ENCODE peak calls at places on chromosomes 5 and 9, in ten cellular contexts. P is IMR-90; V is OCI-LY7; H is testis; X is tibial artery; S is CD8-positive, alpha-beta memory T cell; Z is tibial nerve; B is naive thymus-derived CD4-positive, alpha-beta T cell; N is kidney; G is small intestine. E is an unnamed sample.

GRCh38 chr5:165209101-165209727 is 1703.8 kb downstream of the MAT2B start:
- DNase-seq in P (peak; percentile 37), V (peak; percentile 16), H (no peak), X (no peak), S (no peak), Z (no peak), B (no peak), N (no peak), G (no peak), E (no peak)

GRCh38 chr5:69189162-69190086 is at the start of gene CENPH:
- DNase-seq in P (peak; percentile 88), V (peak; percentile 92), H (peak; percentile 94), X (peak; percentile 93), S (peak; percentile 89), Z (peak; percentile 90), B (peak; percentile 83), N (peak; percentile 94), G (peak; percentile 83), E (peak; percentile 95)

GRCh38 chr9:115382865-115383264 is 264.9 kb upstream of the TNC start:
- DNase-seq in P (no peak), V (no peak), H (no peak), X (no peak), S (no peak), Z (no peak), B (no peak), N (no peak), G (no peak), E (no peak)

GRCh38 chr9:128412120-128412790 is 8.4 kb upstream of the CERCAM start:
- DNase-seq in P (peak; percentile 31), V (peak; percentile 67), H (peak; percentile 58), X (no peak), S (peak; percentile 33), Z (peak; percentile 46), B (peak; percentile 34), N (no peak), G (no peak), E (no peak)

GRCh38 chr9:13386935-13387667 is 107.6 kb upstream of the MPDZ start:
- DNase-seq in P (peak; percentile 33), V (no peak), H (peak; percentile 15), X (no peak), S (no peak), Z (no peak), B (no peak), N (no peak), G (no peak), E (no peak)

GRCh38 chr5:84623034-84623433 is 238.4 kb upstream of the EDIL3 start:
- DNase-seq in P (no peak), V (no peak), H (no peak), X (no peak), S (no peak), Z (no peak), B (no peak), N (no peak), G (no peak), E (no peak)

GRCh38 chr9:95131023-95131943 is 186.2 kb downstream of the FANCC start:
- DNase-seq in P (peak; percentile 60), V (peak; percentile 47), H (peak; percentile 87), X (no peak), S (peak; percentile 14), Z (peak; percentile 87), B (peak; percentile 17), N (no peak), G (peak; percentile 74), E (no peak)

GRCh38 chr5:153461341-153461740 is 29.1 kb upstream of the GRIA1 start:
- DNase-seq in P (no peak), V (no peak), H (no peak), X (no peak), S (no peak), Z (no peak), B (no peak), N (no peak), G (no peak), E (no peak)

GRCh38 chr9:2271426-2271825 is 256.3 kb downstream of the SMARCA2 start:
- DNase-seq in P (no peak), V (peak; percentile 42), H (peak; percentile 53), X (no peak), S (no peak), Z (peak; percentile 23), B (no peak), N (no peak), G (no peak), E (no peak)

GRCh38 chr5:55991768-55992486 is 2.8 kb downstream of the IL6ST start:
- DNase-seq in P (no peak), V (no peak), H (no peak), X (no peak), S (no peak), Z (no peak), B (no peak), N (no peak), G (no peak), E (no peak)

GRCh38 chr9:17219261-17219660 is 84.4 kb downstream of the CNTLN start:
- DNase-seq in P (peak; percentile 10), V (no peak), H (no peak), X (no peak), S (no peak), Z (no peak), B (no peak), N (no peak), G (no peak), E (no peak)

GRCh38 chr5:179414459-179415215 is 69.4 kb upstream of the ADAMTS2 start:
- DNase-seq in P (no peak), V (no peak), H (no peak), X (no peak), S (no peak), Z (no peak), B (no peak), N (no peak), G (no peak), E (no peak)

GRCh38 chr9:2231831-2232230 is 216.7 kb downstream of the SMARCA2 start:
- DNase-seq in P (peak; percentile 68), V (no peak), H (no peak), X (no peak), S (no peak), Z (no peak), B (no peak), N (no peak), G (no peak), E (no peak)

GRCh38 chr5:142902188-142902965 is 132.2 kb downstream of the ARHGAP26 start:
- DNase-seq in P (no peak), V (no peak), H (no peak), X (no peak), S (no peak), Z (no peak), B (no peak), N (no peak), G (no peak), E (no peak)
- H3K36me3 ChIP-seq in P (no peaks in the 10 kb centered on the region), V (no peaks in the 10 kb centered on the region), H (no peaks in the 10 kb centered on the region), X (peaks cover 48% of the 10 kb centered on the region), S (peaks cover 7% of the 10 kb centered on the region), Z (no peaks in the 10 kb centered on the region), B (no peaks in the 10 kb centered on the region), N (no peaks in the 10 kb centered on the region), G (peaks cover 23% of the 10 kb centered on the region), E (peaks cover 30% of the 10 kb centered on the region)

GRCh38 chr9:135260776-135261175 is 173.3 kb downstream of the OLFM1 start:
- DNase-seq in P (no peak), V (no peak), H (no peak), X (no peak), S (no peak), Z (no peak), B (no peak), N (no peak), G (no peak), E (no peak)
- H3K36me3 ChIP-seq in P (no peaks in the 10 kb centered on the region), V (no peaks in the 10 kb centered on the region), H (no peaks in the 10 kb centered on the region), X (no peaks in the 10 kb centered on the region), S (no peaks in the 10 kb centered on the region), Z (no peaks in the 10 kb centered on the region), B (no peaks in the 10 kb centered on the region), N (no peaks in the 10 kb centered on the region), G (no peaks in the 10 kb centered on the region), E (no peaks in the 10 kb centered on the region)

DNA sequence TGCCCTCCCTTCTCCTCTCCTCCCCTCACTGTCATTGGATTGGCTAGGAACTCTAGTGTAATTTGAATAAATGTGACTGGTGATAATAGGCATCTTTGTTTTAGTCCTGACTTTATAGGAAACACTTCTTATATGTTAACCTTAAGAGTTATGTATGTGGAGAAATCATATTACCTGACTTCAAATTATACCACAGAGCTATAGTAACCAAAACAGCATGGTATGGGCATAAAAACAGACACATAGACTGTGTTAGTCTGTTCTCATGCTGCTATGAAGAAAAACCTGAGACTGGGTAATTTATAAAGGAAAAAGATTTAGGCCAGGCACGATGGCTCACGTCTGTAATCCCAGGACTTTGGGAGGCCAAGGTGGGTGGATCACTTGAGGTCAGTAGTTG is 9.4 kb downstream of the MRRF start:
- DNase-seq in P (no peak), V (no peak), H (no peak), X (no peak), S (no peak), Z (no peak), B (no peak), N (no peak), G (no peak), E (no peak)
- H3K36me3 ChIP-seq in P (peaks cover 20% of the 10 kb centered on the region), V (peaks cover 89% of the 10 kb centered on the region), H (no peaks in the 10 kb centered on the region), X (peaks cover 25% of the 10 kb centered on the region), S (no peaks in the 10 kb centered on the region), Z (no peaks in the 10 kb centered on the region), B (no peaks in the 10 kb centered on the region), N (peaks cover 13% of the 10 kb centered on the region), G (peaks cover 8% of the 10 kb centered on the region), E (peaks cover 14% of the 10 kb centered on the region)

DNA sequence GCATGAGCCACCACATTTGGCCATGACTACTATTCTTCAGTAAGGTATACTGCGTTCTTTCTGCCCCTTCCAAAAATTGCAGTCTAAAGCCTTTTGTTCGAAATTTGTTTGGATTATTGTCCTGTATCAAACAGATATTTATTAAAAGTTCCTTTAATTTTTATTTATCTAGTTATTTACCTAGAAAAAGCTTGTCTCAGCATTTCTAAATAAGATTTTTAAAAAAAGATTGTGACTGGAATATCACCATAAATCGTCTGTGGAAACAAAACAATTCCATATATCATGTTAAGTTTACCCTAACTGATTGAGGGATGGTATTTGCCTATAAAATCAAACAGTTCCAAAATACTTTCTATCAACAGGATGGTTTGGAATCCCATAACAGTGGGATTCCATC is 14.7 kb downstream of the GNG10 start:
- DNase-seq in P (no peak), V (no peak), H (no peak), X (no peak), S (no peak), Z (no peak), B (no peak), N (no peak), G (no peak), E (no peak)
- H3K36me3 ChIP-seq in P (peaks cover 18% of the 10 kb centered on the region), V (no peaks in the 10 kb centered on the region), H (no peaks in the 10 kb centered on the region), X (peaks cover 10% of the 10 kb centered on the region), S (no peaks in the 10 kb centered on the region), Z (no peaks in the 10 kb centered on the region), B (no peaks in the 10 kb centered on the region), N (no peaks in the 10 kb centered on the region), G (no peaks in the 10 kb centered on the region), E (no peaks in the 10 kb centered on the region)